ENCODE peak calls at places on chromosome 14, in six cellular contexts. N is ovary; L is Peyer's patch; I is CD8-positive, alpha-beta T cell; B is fibroblast of lung; Q is brain microvascular endothelial cell. S is an unnamed sample.

GRCh38 chr14:49770212-49770817 is 2.4 kb downstream of the KLHDC2 start:
- DNase-seq in N (no peak), L (peak; percentile 62), I (no peak), B (peak; percentile 55), Q (peak; percentile 60), S (peak; percentile 11)

GRCh38 chr14:50944647-50945413 is 547 bp upstream of the PYGL start:
- DNase-seq in N (peak; percentile 59), L (peak; percentile 56), I (no peak), B (peak; percentile 55), Q (no peak), S (no peak)

GRCh38 chr14:81509838-81510452 is 23.7 kb downstream of the SEL1L start:
- DNase-seq in N (no peak), L (no peak), I (no peak), B (no peak), Q (no peak), S (no peak)

GRCh38 chr14:55427439-55427838 is 13.0 kb downstream of the TBPL2 start:
- DNase-seq in N (no peak), L (no peak), I (no peak), B (peak; percentile 58), Q (no peak), S (no peak)

GRCh38 chr14:50822501-50823042 is 8.4 kb downstream of the NIN start:
- DNase-seq in N (no peak), L (no peak), I (no peak), B (no peak), Q (no peak), S (no peak)

GRCh38 chr14:59374048-59374447 is 91.1 kb downstream of the GPR135 start:
- DNase-seq in N (no peak), L (no peak), I (no peak), B (no peak), Q (no peak), S (no peak)

GRCh38 chr14:55711171-55711811 is 131.3 kb downstream of the KTN1 start:
- DNase-seq in N (no peak), L (no peak), I (no peak), B (peak; percentile 49), Q (peak; percentile 68), S (no peak)

GRCh38 chr14:103028161-103028767 is 29.1 kb downstream of the CDC42BPB start:
- DNase-seq in N (no peak), L (peak; percentile 20), I (no peak), B (no peak), Q (no peak), S (no peak)

GRCh38 chr14:87041290-87042020 is 951.5 kb downstream of the GALC start:
- DNase-seq in N (no peak), L (no peak), I (no peak), B (no peak), Q (no peak), S (peak; percentile 8)

GRCh38 chr14:94596361-94596760 is 15.1 kb downstream of the SERPINA5 start:
- DNase-seq in N (no peak), L (no peak), I (no peak), B (no peak), Q (no peak), S (no peak)

GRCh38 chr14:104665663-104666522 is 23.5 kb upstream of the INF2 start:
- DNase-seq in N (no peak), L (peak; percentile 79), I (peak; percentile 50), B (no peak), Q (no peak), S (no peak)

GRCh38 chr14:70398706-70399431 is 18.0 kb downstream of the SYNJ2BP start:
- DNase-seq in N (no peak), L (no peak), I (no peak), B (no peak), Q (no peak), S (no peak)

GRCh38 chr14:63499701-63500250 is 43.4 kb downstream of the PPP2R5E start:
- DNase-seq in N (no peak), L (no peak), I (no peak), B (peak; percentile 65), Q (peak; percentile 25), S (no peak)

GRCh38 chr14:102759416-102759815 is 17.8 kb upstream of the TRAF3 start:
- DNase-seq in N (no peak), L (no peak), I (no peak), B (no peak), Q (no peak), S (no peak)

GRCh38 chr14:94112513-94113060 is 2.1 kb downstream of the IFI27 start:
- DNase-seq in N (no peak), L (no peak), I (no peak), B (no peak), Q (no peak), S (no peak)

GRCh38 chr14:37697489-37698121 is 102.2 kb downstream of the TTC6 start:
- DNase-seq in N (no peak), L (no peak), I (no peak), B (peak; percentile 90), Q (no peak), S (no peak)

GRCh38 chr14:51302319-51303030 is 62.4 kb downstream of the TMX1 start:
- DNase-seq in N (no peak), L (no peak), I (no peak), B (peak; percentile 41), Q (no peak), S (peak; percentile 47)

GRCh38 chr14:73261520-73262426 is 24.5 kb downstream of the PAPLN start:
- DNase-seq in N (no peak), L (no peak), I (no peak), B (no peak), Q (no peak), S (no peak)

GRCh38 chr14:22471545-22472121 is 117.4 kb downstream of the DAD1 start:
- DNase-seq in N (peak; percentile 24), L (peak; percentile 54), I (no peak), B (peak; percentile 50), Q (peak; percentile 49), S (peak; percentile 65)

GRCh38 chr14:67942311-67942710 is 122.7 kb downstream of the RAD51B start:
- DNase-seq in N (no peak), L (no peak), I (no peak), B (no peak), Q (no peak), S (no peak)

GRCh38 chr14:55609681-55610080 is 29.7 kb downstream of the KTN1 start:
- DNase-seq in N (no peak), L (no peak), I (no peak), B (peak; percentile 69), Q (no peak), S (peak; percentile 63)

GRCh38 chr14:94394594-94395305 is 6.3 kb upstream of the SERPINA1 start:
- DNase-seq in N (no peak), L (peak; percentile 47), I (no peak), B (peak; percentile 69), Q (peak; percentile 14), S (peak; percentile 95)

DNA sequence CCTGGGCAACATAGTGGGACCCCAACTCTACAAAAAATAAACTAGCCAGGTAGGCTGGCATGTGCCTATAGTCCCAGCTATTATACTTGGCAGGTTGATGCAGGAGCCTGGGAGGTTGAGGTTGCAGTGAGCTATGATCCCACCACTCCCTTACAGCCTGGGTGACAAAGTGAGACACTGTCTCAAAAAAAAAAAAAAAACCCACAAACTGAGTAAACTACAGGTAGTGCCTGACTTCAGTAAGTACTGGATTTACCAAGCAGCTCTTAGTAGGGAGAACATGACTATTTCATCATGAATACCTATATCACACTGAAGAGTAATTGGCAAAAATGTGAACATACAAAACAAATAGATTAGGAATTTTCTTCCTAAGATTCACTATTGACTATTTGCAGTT is 32.4 kb upstream of the AP4S1 start:
- DNase-seq in N (no peak), L (no peak), I (no peak), B (no peak), Q (no peak), S (no peak)
- H3K27ac ChIP-seq in N (no peak overlapping the region), L (no peak overlapping the region), I (no peak overlapping the region), B (no peak overlapping the region), Q (no peak overlapping the region), S (no peak overlapping the region)

DNA sequence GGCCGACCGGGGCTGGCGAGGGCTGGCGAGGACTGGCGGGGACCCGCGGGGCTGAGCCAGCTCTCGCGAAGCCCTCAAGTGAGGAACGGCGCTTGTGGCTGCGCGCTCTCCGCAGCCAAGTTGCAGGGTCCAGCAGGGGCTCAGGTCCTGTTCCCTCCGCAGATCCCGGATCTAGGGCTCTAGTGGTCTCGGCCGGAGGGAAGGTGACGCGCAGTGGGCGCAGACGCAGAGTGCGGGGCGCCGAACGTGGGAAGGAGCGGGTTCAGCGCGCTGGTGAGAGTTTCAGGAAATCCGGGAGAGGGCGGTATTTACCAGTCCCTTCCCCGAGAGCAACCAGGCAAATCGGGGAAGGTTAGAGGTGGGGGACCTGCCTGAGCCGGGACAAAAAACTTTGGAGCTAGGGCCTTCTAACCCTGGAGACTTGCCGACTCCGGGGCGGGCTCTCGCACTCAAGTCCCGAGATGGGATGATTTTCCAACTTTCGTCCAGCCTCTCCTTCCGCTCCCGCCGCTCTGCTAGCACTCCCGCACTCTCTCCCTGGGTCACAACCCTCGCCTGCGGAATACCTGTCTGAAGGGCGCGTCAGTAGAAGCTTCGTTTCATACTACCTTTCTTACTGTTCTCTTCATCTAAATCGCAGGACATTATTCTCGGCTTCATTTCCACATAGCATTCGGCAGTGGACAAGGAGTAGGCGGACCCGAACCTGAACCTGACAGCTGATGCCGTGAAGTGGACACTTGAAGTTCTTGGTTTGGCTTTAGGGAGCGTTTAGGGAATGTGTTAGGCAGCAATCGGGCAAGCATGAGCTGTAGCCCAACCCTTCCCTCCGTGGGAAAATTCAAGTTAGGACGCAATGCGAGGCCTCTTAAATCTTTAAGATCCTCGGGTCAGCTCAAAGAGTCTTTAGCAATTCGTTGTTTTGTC is 13.6 kb upstream of the PAX9 start:
- DNase-seq in N (no peak), L (peak; percentile 52), I (no peak), B (peak; percentile 45), Q (peak; percentile 8), S (peak; percentile 23)
- H3K4me3 ChIP-seq in N (no peak overlapping the region), L (peak overlapping the region; percentile 43), I (no peak overlapping the region), B (peak overlapping the region; percentile 23), Q (peak overlapping the region; percentile 24), S (peak overlapping the region; percentile 42)

DNA sequence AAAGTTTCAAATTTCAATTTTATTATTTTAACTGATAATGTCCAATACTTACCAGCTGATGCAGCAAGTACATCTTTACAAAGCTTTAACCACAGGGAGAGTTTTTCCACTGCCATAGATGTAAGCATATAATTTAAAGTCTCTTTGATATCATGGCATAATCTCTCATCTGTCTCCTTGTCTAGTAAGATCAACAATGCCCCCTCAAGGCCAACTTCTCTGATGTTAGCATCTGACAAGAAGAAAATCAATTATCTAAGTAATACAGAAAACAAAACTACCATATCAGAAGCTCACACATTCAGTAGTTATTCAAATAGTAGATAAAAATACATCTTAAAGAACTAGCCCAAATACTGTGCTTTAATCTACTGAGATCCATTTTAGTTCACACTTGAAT is 94.2 kb downstream of the HEATR5A start:
- DNase-seq in N (no peak), L (no peak), I (no peak), B (peak; percentile 16), Q (peak; percentile 10), S (peak; percentile 12)
- TF ChIP-seq CTCF in N (no peak), L (peak; percentile 10), I (no peak), B (peak; percentile 10), Q (peak; percentile 34), S (no peak)

GRCh38 chr14:34710744-34711143 is 3.6 kb downstream of the CFL2 start:
- DNase-seq in N (no peak), L (no peak), I (no peak), B (peak; percentile 51), Q (no peak), S (peak; percentile 53)

GRCh38 chr14:34713122-34713680 is 1.2 kb downstream of the CFL2 start:
- DNase-seq in N (no peak), L (no peak), I (no peak), B (no peak), Q (no peak), S (no peak)

GRCh38 chr14:34711808-34712712 is 2.3 kb downstream of the CFL2 start:
- DNase-seq in N (no peak), L (no peak), I (no peak), B (no peak), Q (no peak), S (no peak)

GRCh38 chr14:34710006-34710405 is 4.4 kb downstream of the CFL2 start:
- DNase-seq in N (no peak), L (no peak), I (no peak), B (no peak), Q (no peak), S (no peak)

GRCh38 chr14:34711169-34711568 is 3.2 kb downstream of the CFL2 start:
- DNase-seq in N (no peak), L (no peak), I (no peak), B (peak; percentile 94), Q (peak; percentile 89), S (peak; percentile 53)
- H3K27ac ChIP-seq in N (no peak overlapping the region), L (no peak overlapping the region), I (no peak overlapping the region), B (peak overlapping the region; percentile 54), Q (peak overlapping the region; percentile 72), S (peak overlapping the region; percentile 77)